ENCODE peak calls at places on chromosome 22, in six cellular contexts. X is neuronal stem cell, L is IMR-90, J is H9, A is H1, G is mesendoderm. D is an unnamed sample.

GRCh38 chr22:46007003-46007847 is 30.3 kb upstream of the WNT7B start:
- DNase-seq in X (no peak), L (peak), J (no peak), A (no peak), G (no peak), D (peak)

GRCh38 chr22:19061471-19062138 is 60.6 kb downstream of the DGCR2 start:
- DNase-seq in X (no peak), L (no peak), J (no peak), A (no peak), G (no peak), D (no peak)

GRCh38 chr22:26609287-26609686 is 8.5 kb downstream of the CRYBB1 start:
- DNase-seq in X (no peak), L (no peak), J (no peak), A (no peak), G (no peak), D (no peak)

GRCh38 chr22:46081036-46081830 is 69.1 kb upstream of the PPARA start:
- DNase-seq in X (no peak), L (no peak), J (no peak), A (no peak), G (no peak), D (no peak)

GRCh38 chr22:26894362-26894761 is 237.0 kb downstream of the MIAT start:
- DNase-seq in X (no peak), L (peak), J (no peak), A (no peak), G (no peak), D (peak)

GRCh38 chr22:48553694-48554308 is 1273.9 kb downstream of the BRD1 start:
- DNase-seq in X (no peak), L (no peak), J (no peak), A (no peak), G (no peak), D (no peak)

GRCh38 chr22:37887610-37888378 is 18.3 kb upstream of the MICALL1 start:
- DNase-seq in X (no peak), L (peak), J (peak), A (no peak), G (peak), D (peak)

GRCh38 chr22:17875156-17875555 is 100.9 kb upstream of the BID start:
- DNase-seq in X (no peak), L (no peak), J (no peak), A (no peak), G (no peak), D (no peak)

GRCh38 chr22:45496451-45496941 is 6.2 kb upstream of the FBLN1 start:
- DNase-seq in X (no peak), L (no peak), J (no peak), A (no peak), G (peak), D (peak)

GRCh38 chr22:23060612-23061400 is 9.5 kb upstream of the GNAZ start:
- DNase-seq in X (no peak), L (no peak), J (no peak), A (no peak), G (no peak), D (no peak)

GRCh38 chr22:33883961-33884808 is 36.1 kb downstream of the LARGE1 start:
- DNase-seq in X (no peak), L (no peak), J (no peak), A (no peak), G (no peak), D (no peak)

GRCh38 chr22:29307658-29308147 is 1.3 kb downstream of the GAS2L1 start:
- DNase-seq in X (no peak), L (no peak), J (no peak), A (no peak), G (no peak), D (no peak)

GRCh38 chr22:18970180-18970947 is 34.3 kb upstream of the PRODH start:
- DNase-seq in X (peak), L (no peak), J (peak), A (peak), G (peak), D (peak)

GRCh38 chr22:27136596-27136995 is 479.2 kb downstream of the MIAT start:
- DNase-seq in X (no peak), L (no peak), J (no peak), A (no peak), G (no peak), D (no peak)

GRCh38 chr22:45757068-45757467 is 85.4 kb downstream of the ATXN10 start:
- DNase-seq in X (peak), L (peak), J (peak), A (peak), G (peak), D (no peak)

GRCh38 chr22:28831140-28832072 is 31.0 kb upstream of the XBP1 start:
- DNase-seq in X (no peak), L (no peak), J (no peak), A (no peak), G (no peak), D (no peak)

GRCh38 chr22:39428597-39429071 is 28.2 kb upstream of the MGAT3 start:
- DNase-seq in X (peak), L (no peak), J (peak), A (peak), G (peak), D (no peak)

GRCh38 chr22:28921585-28921879 is 38.2 kb downstream of the ZNRF3 start:
- DNase-seq in X (no peak), L (no peak), J (no peak), A (no peak), G (no peak), D (no peak)

GRCh38 chr22:40030757-40031092 is 36.0 kb downstream of the FAM83F start:
- DNase-seq in X (no peak), L (no peak), J (peak), A (no peak), G (peak), D (no peak)

GRCh38 chr22:23270212-23270733 is 90.0 kb downstream of the BCR start:
- DNase-seq in X (no peak), L (peak), J (no peak), A (no peak), G (peak), D (peak)

GRCh38 chr22:27019827-27020226 is 362.4 kb downstream of the MIAT start:
- DNase-seq in X (no peak), L (no peak), J (no peak), A (no peak), G (peak), D (no peak)

GRCh38 chr22:20787746-20788626 is 14.1 kb downstream of the SERPIND1 start:
- DNase-seq in X (no peak), L (no peak), J (no peak), A (no peak), G (no peak), D (no peak)

GRCh38 chr22:19597399-19597735 is 73.2 kb upstream of the CLDN5 start:
- DNase-seq in X (no peak), L (no peak), J (no peak), A (no peak), G (no peak), D (peak)

GRCh38 chr22:19853058-19853878 is 1.4 kb downstream of the GNB1L start:
- DNase-seq in X (no peak), L (no peak), J (no peak), A (no peak), G (no peak), D (no peak)

GRCh38 chr22:48044484-48045060 is 1282.1 kb downstream of the TBC1D22A start:
- DNase-seq in X (no peak), L (no peak), J (no peak), A (peak), G (no peak), D (no peak)

GRCh38 chr22:39746600-39747262 is 146.8 kb downstream of the ENTHD1 start:
- DNase-seq in X (no peak), L (no peak), J (no peak), A (no peak), G (no peak), D (no peak)

GRCh38 chr22:49881856-49882255 is 28.2 kb downstream of the ZBED4 start:
- DNase-seq in X (no peak), L (no peak), J (no peak), A (no peak), G (no peak), D (no peak)

GRCh38 chr22:49298834-49299750 is 528.6 kb downstream of the BRD1 start:
- DNase-seq in X (no peak), L (no peak), J (peak), A (peak), G (no peak), D (no peak)

GRCh38 chr22:19799322-19800190 is 39.0 kb downstream of the TBX1 start:
- DNase-seq in X (no peak), L (peak), J (no peak), A (no peak), G (peak), D (peak)

GRCh38 chr22:41562461-41562860 is 1.7 kb downstream of the CSDC2 start:
- DNase-seq in X (no peak), L (no peak), J (no peak), A (no peak), G (no peak), D (no peak)
- H2BK15ac ChIP-seq in X (peak), L (peak), J (no peak), A (no peak), G (no peak), D (peak)

GRCh38 chr22:32814289-32814865 is 12.9 kb downstream of the TIMP3 start:
- DNase-seq in X (no peak), L (no peak), J (no peak), A (no peak), G (no peak), D (no peak)

GRCh38 chr22:32815059-32815458 is 13.6 kb downstream of the TIMP3 start:
- DNase-seq in X (no peak), L (no peak), J (no peak), A (no peak), G (no peak), D (no peak)

GRCh38 chr22:32809786-32810185 is 8.3 kb downstream of the TIMP3 start:
- DNase-seq in X (no peak), L (no peak), J (no peak), A (no peak), G (no peak), D (no peak)

GRCh38 chr22:32810241-32811133 is 9.0 kb downstream of the TIMP3 start:
- DNase-seq in X (no peak), L (peak), J (peak), A (no peak), G (peak), D (no peak)

GRCh38 chr22:32811788-32812187 is 10.3 kb downstream of the TIMP3 start:
- DNase-seq in X (no peak), L (no peak), J (no peak), A (no peak), G (no peak), D (no peak)
- H2BK15ac ChIP-seq in X (no peak), L (no peak), J (no peak), A (no peak), G (no peak), D (no peak)

GRCh38 chr22:21858025-21858764 is 9.2 kb downstream of the MAPK1 start:
- DNase-seq in X (no peak), L (no peak), J (no peak), A (no peak), G (no peak), D (no peak)
- H2BK15ac ChIP-seq in X (no peak), L (no peak), J (no peak), A (no peak), G (no peak), D (no peak)

GRCh38 chr22:44379817-44380560 is 67.2 kb upstream of the SHISAL1 start:
- DNase-seq in X (no peak), L (no peak), J (no peak), A (no peak), G (no peak), D (no peak)

GRCh38 chr22:44381761-44382454 is 69.2 kb upstream of the SHISAL1 start:
- DNase-seq in X (no peak), L (no peak), J (no peak), A (no peak), G (no peak), D (no peak)

GRCh38 chr22:44380716-44381500 is 68.2 kb upstream of the SHISAL1 start:
- DNase-seq in X (no peak), L (no peak), J (no peak), A (no peak), G (no peak), D (no peak)

GRCh38 chr22:44375451-44375850 is 62.7 kb upstream of the SHISAL1 start:
- DNase-seq in X (no peak), L (no peak), J (no peak), A (no peak), G (no peak), D (no peak)

GRCh38 chr22:44378380-44378779 is 65.6 kb upstream of the SHISAL1 start:
- DNase-seq in X (no peak), L (no peak), J (no peak), A (no peak), G (no peak), D (no peak)
- H2BK15ac ChIP-seq in X (no peak), L (no peak), J (no peak), A (no peak), G (no peak), D (no peak)

DNA sequence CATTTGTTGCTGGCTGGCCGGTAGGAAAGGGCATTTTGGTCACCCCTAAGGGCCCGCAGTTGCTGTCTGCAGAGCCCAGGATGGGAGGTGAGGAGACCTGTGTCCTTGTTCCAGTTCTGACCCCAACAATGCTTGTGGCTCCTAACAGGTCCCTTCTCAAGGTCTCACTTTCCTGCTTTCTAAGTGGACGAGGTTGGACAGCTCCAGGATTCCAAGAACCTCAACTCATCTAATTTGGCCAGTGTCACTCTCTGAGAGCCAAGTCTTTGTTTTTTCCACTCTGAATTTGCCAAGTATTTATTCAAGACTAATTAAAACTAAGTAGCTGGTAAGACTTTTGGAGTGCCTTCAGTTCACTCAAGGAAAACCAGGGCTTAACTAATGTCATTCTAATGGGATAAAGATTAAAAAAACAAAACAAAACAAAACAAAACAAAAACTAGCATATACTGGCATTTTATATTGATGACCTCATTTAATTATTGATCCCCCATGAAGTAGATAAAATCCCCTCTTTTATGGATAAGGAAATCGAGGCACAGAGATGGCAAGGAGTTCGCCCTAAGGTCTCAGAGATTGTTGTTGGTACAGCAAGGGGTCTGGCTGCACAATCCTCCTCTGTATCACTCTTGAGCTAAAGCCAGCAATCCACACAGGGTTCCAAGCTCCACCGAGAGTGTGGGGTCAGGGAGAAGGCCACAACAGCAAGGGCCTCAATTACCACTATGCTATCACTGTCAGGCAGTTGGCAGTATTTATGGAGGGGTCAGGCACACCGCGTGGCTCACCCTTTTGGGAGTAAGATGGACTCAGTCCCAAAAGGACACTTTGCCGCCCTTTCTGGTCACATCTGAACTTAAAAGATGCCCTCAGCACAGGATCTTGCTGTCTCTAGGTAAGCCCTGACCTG is 8.1 kb downstream of the SGSM1 start:
- DNase-seq in X (no peak), L (no peak), J (no peak), A (no peak), G (no peak), D (no peak)
- H2BK15ac ChIP-seq in X (no peak), L (no peak), J (no peak), A (no peak), G (no peak), D (no peak)

GRCh38 chr22:42855211-42855610 is 1.9 kb downstream of the ARFGAP3 start:
- DNase-seq in X (no peak), L (no peak), J (no peak), A (no peak), G (no peak), D (peak)

GRCh38 chr22:42856865-42857704 is at the start of gene ARFGAP3:
- DNase-seq in X (peak), L (peak), J (peak), A (peak), G (peak), D (peak)

GRCh38 chr22:42855726-42856125 is 1.3 kb downstream of the ARFGAP3 start:
- DNase-seq in X (no peak), L (no peak), J (no peak), A (no peak), G (no peak), D (peak)

GRCh38 chr22:42856179-42856864 is 751 bp downstream of the ARFGAP3 start:
- DNase-seq in X (peak), L (peak), J (no peak), A (peak), G (peak), D (peak)

DNA sequence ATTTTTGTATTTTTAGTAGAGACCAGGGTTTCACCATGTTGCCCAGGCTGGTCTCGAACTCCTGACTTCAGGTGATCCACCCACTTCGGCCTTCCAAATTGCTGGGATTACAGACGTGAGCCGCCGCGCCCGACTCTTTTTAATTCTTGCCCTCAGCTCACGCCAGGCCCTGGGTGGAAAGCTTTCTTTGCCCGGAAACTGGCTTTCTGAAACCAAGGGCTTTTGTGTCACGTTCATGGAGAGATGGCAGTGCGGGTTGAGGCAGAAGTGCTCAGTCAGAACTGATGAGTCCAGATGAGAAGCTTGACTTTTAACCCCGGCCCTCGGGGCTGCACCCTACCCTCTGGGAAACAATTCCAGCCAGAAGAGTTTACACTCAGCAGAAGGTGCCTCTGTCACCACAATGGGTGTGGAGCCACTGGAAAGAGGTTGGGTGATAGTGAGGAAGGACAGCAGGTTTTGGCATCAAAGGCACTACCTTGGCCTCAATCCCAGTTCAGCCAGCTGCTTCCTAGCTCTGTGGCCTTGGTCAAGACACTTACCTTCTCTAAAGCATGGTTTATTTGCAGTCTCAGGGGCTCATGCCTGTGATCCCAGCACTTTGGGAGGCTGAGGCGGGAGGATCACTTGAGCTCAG is 890 bp upstream of the ARFGAP3 start:
- DNase-seq in X (no peak), L (no peak), J (no peak), A (no peak), G (no peak), D (no peak)
- H2BK15ac ChIP-seq in X (peak), L (no peak), J (no peak), A (no peak), G (no peak), D (no peak)

DNA sequence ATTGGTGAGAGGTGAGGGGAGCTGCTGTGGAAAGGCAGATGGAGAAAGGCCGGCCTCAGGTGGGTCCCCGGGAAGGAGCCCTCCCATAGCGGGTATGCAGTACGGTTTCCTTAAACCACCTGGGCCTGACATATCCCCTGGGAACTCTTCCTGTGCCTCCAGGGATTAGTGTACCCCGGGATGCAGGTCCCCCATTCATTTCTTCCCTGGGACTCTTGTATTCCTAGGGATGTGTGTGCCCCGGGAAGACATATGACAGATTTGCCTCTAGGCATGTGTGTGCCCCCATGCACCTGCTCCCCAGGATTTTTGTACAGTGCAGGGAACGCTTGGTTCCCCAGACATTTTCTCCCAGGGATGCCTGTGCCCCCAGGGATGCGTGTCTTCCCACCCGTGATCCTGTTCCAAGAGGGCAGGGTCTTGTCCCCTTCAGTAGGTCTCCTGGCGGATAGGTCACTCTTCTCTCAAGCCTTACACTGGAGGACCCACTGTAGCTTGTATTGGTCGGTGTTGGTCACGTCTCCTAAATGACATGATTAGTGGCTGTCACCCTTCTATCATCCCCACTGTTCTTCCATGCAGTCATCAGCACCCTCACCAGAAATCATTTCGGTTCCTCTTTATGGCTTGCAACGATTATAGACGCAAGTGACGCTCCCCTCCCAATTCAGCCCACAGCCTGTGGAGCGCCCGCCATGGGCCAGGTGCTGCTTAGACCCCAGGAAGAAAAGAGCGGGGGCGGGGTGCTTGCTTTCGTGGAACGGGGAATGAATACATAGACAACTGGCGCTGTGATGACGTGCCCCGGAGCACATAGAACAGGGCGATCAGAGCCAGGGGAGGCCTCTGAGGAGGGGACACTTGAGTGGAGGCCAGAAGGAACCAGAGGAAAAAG is 1.3 kb downstream of the PARVB start:
- DNase-seq in X (no peak), L (no peak), J (no peak), A (no peak), G (no peak), D (no peak)
- H2BK15ac ChIP-seq in X (peak), L (no peak), J (no peak), A (no peak), G (no peak), D (no peak)